ENCODE peak calls at places on chromosomes 7 and 10, in eight cellular contexts. One of them, this sample, is unnamed.

GRCh38 chr10:32095116-32095733 is 39.0 kb upstream of the KIF5B start:
- DNase-seq in activated T-helper 1 cell treated with anti-CD3 and anti-CD28 coated beads, Interleukin-2, amount 50 U/mL, for 16 hours: no peak
- DNase-seq in GM12891: no peak
- DNase-seq in HS-5: no peak
- DNase-seq in stimulated activated CD8-positive, alpha-beta memory T cell treated with anti-CD3 and anti-CD28 coated beads, Interleukin-15, amount 100 ng/mL, for 4 hours: no peak
- DNase-seq in breast epithelium: no peak
- DNase-seq in prostate gland: no peak
- DNase-seq in H1: no peak
- DNase-seq in this sample: no peak

GRCh38 chr7:36969376-36969775 is 245.1 kb upstream of the AOAH start:
- DNase-seq in activated T-helper 1 cell treated with anti-CD3 and anti-CD28 coated beads, Interleukin-2, amount 50 U/mL, for 16 hours: no peak
- DNase-seq in GM12891: no peak
- DNase-seq in HS-5: no peak
- DNase-seq in stimulated activated CD8-positive, alpha-beta memory T cell treated with anti-CD3 and anti-CD28 coated beads, Interleukin-15, amount 100 ng/mL, for 4 hours: no peak
- DNase-seq in breast epithelium: no peak
- DNase-seq in prostate gland: no peak
- DNase-seq in H1: no peak
- DNase-seq in this sample: no peak

GRCh38 chr7:41709621-41710020 is 6.7 kb upstream of the INHBA start:
- DNase-seq in activated T-helper 1 cell treated with anti-CD3 and anti-CD28 coated beads, Interleukin-2, amount 50 U/mL, for 16 hours: no peak
- DNase-seq in GM12891: no peak
- DNase-seq in HS-5: peak
- DNase-seq in stimulated activated CD8-positive, alpha-beta memory T cell treated with anti-CD3 and anti-CD28 coated beads, Interleukin-15, amount 100 ng/mL, for 4 hours: no peak
- DNase-seq in breast epithelium: no peak
- DNase-seq in prostate gland: no peak
- DNase-seq in H1: no peak
- DNase-seq in this sample: no peak

GRCh38 chr7:151761256-151761655 is 115.7 kb downstream of the PRKAG2 start:
- DNase-seq in activated T-helper 1 cell treated with anti-CD3 and anti-CD28 coated beads, Interleukin-2, amount 50 U/mL, for 16 hours: no peak
- DNase-seq in GM12891: no peak
- DNase-seq in HS-5: no peak
- DNase-seq in stimulated activated CD8-positive, alpha-beta memory T cell treated with anti-CD3 and anti-CD28 coated beads, Interleukin-15, amount 100 ng/mL, for 4 hours: no peak
- DNase-seq in breast epithelium: no peak
- DNase-seq in prostate gland: no peak
- DNase-seq in H1: no peak
- DNase-seq in this sample: no peak

GRCh38 chr10:24806262-24806661 is 82.6 kb upstream of the ARHGAP21 start:
- DNase-seq in activated T-helper 1 cell treated with anti-CD3 and anti-CD28 coated beads, Interleukin-2, amount 50 U/mL, for 16 hours: no peak
- DNase-seq in GM12891: no peak
- DNase-seq in HS-5: no peak
- DNase-seq in stimulated activated CD8-positive, alpha-beta memory T cell treated with anti-CD3 and anti-CD28 coated beads, Interleukin-15, amount 100 ng/mL, for 4 hours: no peak
- DNase-seq in breast epithelium: no peak
- DNase-seq in prostate gland: no peak
- DNase-seq in H1: no peak
- DNase-seq in this sample: no peak

GRCh38 chr7:23334482-23335056 is 35.4 kb downstream of the MALSU1 start:
- DNase-seq in activated T-helper 1 cell treated with anti-CD3 and anti-CD28 coated beads, Interleukin-2, amount 50 U/mL, for 16 hours: no peak
- DNase-seq in GM12891: no peak
- DNase-seq in HS-5: peak
- DNase-seq in stimulated activated CD8-positive, alpha-beta memory T cell treated with anti-CD3 and anti-CD28 coated beads, Interleukin-15, amount 100 ng/mL, for 4 hours: no peak
- DNase-seq in breast epithelium: peak
- DNase-seq in prostate gland: peak
- DNase-seq in H1: no peak
- DNase-seq in this sample: no peak

GRCh38 chr7:88347098-88347497 is 40.4 kb upstream of the STEAP4 start:
- DNase-seq in activated T-helper 1 cell treated with anti-CD3 and anti-CD28 coated beads, Interleukin-2, amount 50 U/mL, for 16 hours: no peak
- DNase-seq in GM12891: no peak
- DNase-seq in HS-5: no peak
- DNase-seq in stimulated activated CD8-positive, alpha-beta memory T cell treated with anti-CD3 and anti-CD28 coated beads, Interleukin-15, amount 100 ng/mL, for 4 hours: no peak
- DNase-seq in breast epithelium: no peak
- DNase-seq in prostate gland: no peak
- DNase-seq in H1: no peak
- DNase-seq in this sample: no peak

GRCh38 chr7:67825356-67825755 is 828.7 kb downstream of the TYW1 start:
- DNase-seq in activated T-helper 1 cell treated with anti-CD3 and anti-CD28 coated beads, Interleukin-2, amount 50 U/mL, for 16 hours: no peak
- DNase-seq in GM12891: no peak
- DNase-seq in HS-5: no peak
- DNase-seq in stimulated activated CD8-positive, alpha-beta memory T cell treated with anti-CD3 and anti-CD28 coated beads, Interleukin-15, amount 100 ng/mL, for 4 hours: no peak
- DNase-seq in breast epithelium: no peak
- DNase-seq in prostate gland: no peak
- DNase-seq in H1: no peak
- DNase-seq in this sample: no peak

GRCh38 chr7:21497072-21497471 is 45.8 kb upstream of the DNAH11 start:
- DNase-seq in activated T-helper 1 cell treated with anti-CD3 and anti-CD28 coated beads, Interleukin-2, amount 50 U/mL, for 16 hours: no peak
- DNase-seq in GM12891: no peak
- DNase-seq in HS-5: peak
- DNase-seq in stimulated activated CD8-positive, alpha-beta memory T cell treated with anti-CD3 and anti-CD28 coated beads, Interleukin-15, amount 100 ng/mL, for 4 hours: no peak
- DNase-seq in breast epithelium: no peak
- DNase-seq in prostate gland: no peak
- DNase-seq in H1: no peak
- DNase-seq in this sample: no peak

GRCh38 chr7:40799-41750 is 151.3 kb upstream of the FAM20C start:
- DNase-seq in activated T-helper 1 cell treated with anti-CD3 and anti-CD28 coated beads, Interleukin-2, amount 50 U/mL, for 16 hours: no peak
- DNase-seq in GM12891: no peak
- DNase-seq in HS-5: no peak
- DNase-seq in stimulated activated CD8-positive, alpha-beta memory T cell treated with anti-CD3 and anti-CD28 coated beads, Interleukin-15, amount 100 ng/mL, for 4 hours: no peak
- DNase-seq in breast epithelium: peak
- DNase-seq in prostate gland: peak
- DNase-seq in H1: peak
- DNase-seq in this sample: no peak

GRCh38 chr10:90743291-90743690 is 114.5 kb downstream of the HTR7 start:
- DNase-seq in activated T-helper 1 cell treated with anti-CD3 and anti-CD28 coated beads, Interleukin-2, amount 50 U/mL, for 16 hours: no peak
- DNase-seq in GM12891: no peak
- DNase-seq in HS-5: no peak
- DNase-seq in stimulated activated CD8-positive, alpha-beta memory T cell treated with anti-CD3 and anti-CD28 coated beads, Interleukin-15, amount 100 ng/mL, for 4 hours: no peak
- DNase-seq in breast epithelium: no peak
- DNase-seq in prostate gland: no peak
- DNase-seq in H1: no peak
- DNase-seq in this sample: no peak

GRCh38 chr7:2959828-2960599 is 83.7 kb downstream of the CARD11 start:
- DNase-seq in activated T-helper 1 cell treated with anti-CD3 and anti-CD28 coated beads, Interleukin-2, amount 50 U/mL, for 16 hours: no peak
- DNase-seq in GM12891: no peak
- DNase-seq in HS-5: no peak
- DNase-seq in stimulated activated CD8-positive, alpha-beta memory T cell treated with anti-CD3 and anti-CD28 coated beads, Interleukin-15, amount 100 ng/mL, for 4 hours: no peak
- DNase-seq in breast epithelium: no peak
- DNase-seq in prostate gland: no peak
- DNase-seq in H1: no peak
- DNase-seq in this sample: no peak

GRCh38 chr7:92973964-92974363 is 137.6 kb upstream of the CDK6 start:
- DNase-seq in activated T-helper 1 cell treated with anti-CD3 and anti-CD28 coated beads, Interleukin-2, amount 50 U/mL, for 16 hours: no peak
- DNase-seq in GM12891: no peak
- DNase-seq in HS-5: no peak
- DNase-seq in stimulated activated CD8-positive, alpha-beta memory T cell treated with anti-CD3 and anti-CD28 coated beads, Interleukin-15, amount 100 ng/mL, for 4 hours: no peak
- DNase-seq in breast epithelium: no peak
- DNase-seq in prostate gland: no peak
- DNase-seq in H1: no peak
- DNase-seq in this sample: no peak

GRCh38 chr10:83346216-83346910 is 792.9 kb upstream of the GHITM start:
- DNase-seq in activated T-helper 1 cell treated with anti-CD3 and anti-CD28 coated beads, Interleukin-2, amount 50 U/mL, for 16 hours: no peak
- DNase-seq in GM12891: no peak
- DNase-seq in HS-5: no peak
- DNase-seq in stimulated activated CD8-positive, alpha-beta memory T cell treated with anti-CD3 and anti-CD28 coated beads, Interleukin-15, amount 100 ng/mL, for 4 hours: no peak
- DNase-seq in breast epithelium: no peak
- DNase-seq in prostate gland: no peak
- DNase-seq in H1: no peak
- DNase-seq in this sample: no peak

GRCh38 chr7:150804802-150805201 is 4.2 kb downstream of the TMEM176A start:
- DNase-seq in activated T-helper 1 cell treated with anti-CD3 and anti-CD28 coated beads, Interleukin-2, amount 50 U/mL, for 16 hours: no peak
- DNase-seq in GM12891: no peak
- DNase-seq in HS-5: no peak
- DNase-seq in stimulated activated CD8-positive, alpha-beta memory T cell treated with anti-CD3 and anti-CD28 coated beads, Interleukin-15, amount 100 ng/mL, for 4 hours: no peak
- DNase-seq in breast epithelium: no peak
- DNase-seq in prostate gland: no peak
- DNase-seq in H1: no peak
- DNase-seq in this sample: no peak

GRCh38 chr10:74836855-74837254 is 10.5 kb downstream of the KAT6B start:
- DNase-seq in activated T-helper 1 cell treated with anti-CD3 and anti-CD28 coated beads, Interleukin-2, amount 50 U/mL, for 16 hours: no peak
- DNase-seq in GM12891: no peak
- DNase-seq in HS-5: no peak
- DNase-seq in stimulated activated CD8-positive, alpha-beta memory T cell treated with anti-CD3 and anti-CD28 coated beads, Interleukin-15, amount 100 ng/mL, for 4 hours: no peak
- DNase-seq in breast epithelium: no peak
- DNase-seq in prostate gland: no peak
- DNase-seq in H1: no peak
- DNase-seq in this sample: no peak

GRCh38 chr10:11319990-11320602 is 291.4 kb downstream of the USP6NL start:
- DNase-seq in activated T-helper 1 cell treated with anti-CD3 and anti-CD28 coated beads, Interleukin-2, amount 50 U/mL, for 16 hours: no peak
- DNase-seq in GM12891: no peak
- DNase-seq in HS-5: no peak
- DNase-seq in stimulated activated CD8-positive, alpha-beta memory T cell treated with anti-CD3 and anti-CD28 coated beads, Interleukin-15, amount 100 ng/mL, for 4 hours: no peak
- DNase-seq in breast epithelium: no peak
- DNase-seq in prostate gland: no peak
- DNase-seq in H1: peak
- DNase-seq in this sample: no peak

GRCh38 chr10:1399431-1400120 is 337.7 kb downstream of the ADARB2 start:
- DNase-seq in activated T-helper 1 cell treated with anti-CD3 and anti-CD28 coated beads, Interleukin-2, amount 50 U/mL, for 16 hours: no peak
- DNase-seq in GM12891: no peak
- DNase-seq in HS-5: no peak
- DNase-seq in stimulated activated CD8-positive, alpha-beta memory T cell treated with anti-CD3 and anti-CD28 coated beads, Interleukin-15, amount 100 ng/mL, for 4 hours: no peak
- DNase-seq in breast epithelium: no peak
- DNase-seq in prostate gland: no peak
- DNase-seq in H1: peak
- DNase-seq in this sample: no peak

GRCh38 chr7:85737426-85737825 is 550.6 kb upstream of the SEMA3D start:
- DNase-seq in activated T-helper 1 cell treated with anti-CD3 and anti-CD28 coated beads, Interleukin-2, amount 50 U/mL, for 16 hours: no peak
- DNase-seq in GM12891: no peak
- DNase-seq in HS-5: no peak
- DNase-seq in stimulated activated CD8-positive, alpha-beta memory T cell treated with anti-CD3 and anti-CD28 coated beads, Interleukin-15, amount 100 ng/mL, for 4 hours: no peak
- DNase-seq in breast epithelium: no peak
- DNase-seq in prostate gland: no peak
- DNase-seq in H1: no peak
- DNase-seq in this sample: no peak

GRCh38 chr7:45649560-45650346 is 75.6 kb downstream of the ADCY1 start:
- DNase-seq in activated T-helper 1 cell treated with anti-CD3 and anti-CD28 coated beads, Interleukin-2, amount 50 U/mL, for 16 hours: no peak
- DNase-seq in GM12891: no peak
- DNase-seq in HS-5: no peak
- DNase-seq in stimulated activated CD8-positive, alpha-beta memory T cell treated with anti-CD3 and anti-CD28 coated beads, Interleukin-15, amount 100 ng/mL, for 4 hours: no peak
- DNase-seq in breast epithelium: no peak
- DNase-seq in prostate gland: peak
- DNase-seq in H1: peak
- DNase-seq in this sample: no peak

GRCh38 chr7:39624935-39625694 is 1.7 kb downstream of the RALA start:
- DNase-seq in activated T-helper 1 cell treated with anti-CD3 and anti-CD28 coated beads, Interleukin-2, amount 50 U/mL, for 16 hours: no peak
- DNase-seq in GM12891: no peak
- DNase-seq in HS-5: no peak
- DNase-seq in stimulated activated CD8-positive, alpha-beta memory T cell treated with anti-CD3 and anti-CD28 coated beads, Interleukin-15, amount 100 ng/mL, for 4 hours: no peak
- DNase-seq in breast epithelium: no peak
- DNase-seq in prostate gland: no peak
- DNase-seq in H1: no peak
- DNase-seq in this sample: no peak

GRCh38 chr7:127760436-127761031 is 108.5 kb downstream of the SND1 start:
- DNase-seq in activated T-helper 1 cell treated with anti-CD3 and anti-CD28 coated beads, Interleukin-2, amount 50 U/mL, for 16 hours: no peak
- DNase-seq in GM12891: no peak
- DNase-seq in HS-5: no peak
- DNase-seq in stimulated activated CD8-positive, alpha-beta memory T cell treated with anti-CD3 and anti-CD28 coated beads, Interleukin-15, amount 100 ng/mL, for 4 hours: no peak
- DNase-seq in breast epithelium: no peak
- DNase-seq in prostate gland: no peak
- DNase-seq in H1: no peak
- DNase-seq in this sample: no peak

GRCh38 chr7:47407136-47407535 is 174.8 kb downstream of the TNS3 start:
- DNase-seq in activated T-helper 1 cell treated with anti-CD3 and anti-CD28 coated beads, Interleukin-2, amount 50 U/mL, for 16 hours: no peak
- DNase-seq in GM12891: no peak
- DNase-seq in HS-5: no peak
- DNase-seq in stimulated activated CD8-positive, alpha-beta memory T cell treated with anti-CD3 and anti-CD28 coated beads, Interleukin-15, amount 100 ng/mL, for 4 hours: no peak
- DNase-seq in breast epithelium: no peak
- DNase-seq in prostate gland: no peak
- DNase-seq in H1: no peak
- DNase-seq in this sample: no peak

GRCh38 chr10:12854988-12855387 is 146.5 kb downstream of the CCDC3 start:
- DNase-seq in activated T-helper 1 cell treated with anti-CD3 and anti-CD28 coated beads, Interleukin-2, amount 50 U/mL, for 16 hours: no peak
- DNase-seq in GM12891: no peak
- DNase-seq in HS-5: no peak
- DNase-seq in stimulated activated CD8-positive, alpha-beta memory T cell treated with anti-CD3 and anti-CD28 coated beads, Interleukin-15, amount 100 ng/mL, for 4 hours: no peak
- DNase-seq in breast epithelium: no peak
- DNase-seq in prostate gland: no peak
- DNase-seq in H1: no peak
- DNase-seq in this sample: no peak

GRCh38 chr10:104485632-104486031 is 132.0 kb downstream of the CFAP58 start:
- DNase-seq in activated T-helper 1 cell treated with anti-CD3 and anti-CD28 coated beads, Interleukin-2, amount 50 U/mL, for 16 hours: no peak
- DNase-seq in GM12891: no peak
- DNase-seq in HS-5: no peak
- DNase-seq in stimulated activated CD8-positive, alpha-beta memory T cell treated with anti-CD3 and anti-CD28 coated beads, Interleukin-15, amount 100 ng/mL, for 4 hours: no peak
- DNase-seq in breast epithelium: no peak
- DNase-seq in prostate gland: no peak
- DNase-seq in H1: no peak
- DNase-seq in this sample: no peak

GRCh38 chr10:101287922-101288638 is 58.8 kb upstream of the LBX1 start:
- DNase-seq in activated T-helper 1 cell treated with anti-CD3 and anti-CD28 coated beads, Interleukin-2, amount 50 U/mL, for 16 hours: no peak
- DNase-seq in GM12891: no peak
- DNase-seq in HS-5: no peak
- DNase-seq in stimulated activated CD8-positive, alpha-beta memory T cell treated with anti-CD3 and anti-CD28 coated beads, Interleukin-15, amount 100 ng/mL, for 4 hours: no peak
- DNase-seq in breast epithelium: no peak
- DNase-seq in prostate gland: no peak
- DNase-seq in H1: peak
- DNase-seq in this sample: no peak

GRCh38 chr7:107594961-107595737 is 15.1 kb downstream of the BCAP29 start:
- DNase-seq in activated T-helper 1 cell treated with anti-CD3 and anti-CD28 coated beads, Interleukin-2, amount 50 U/mL, for 16 hours: no peak
- DNase-seq in GM12891: no peak
- DNase-seq in HS-5: peak
- DNase-seq in stimulated activated CD8-positive, alpha-beta memory T cell treated with anti-CD3 and anti-CD28 coated beads, Interleukin-15, amount 100 ng/mL, for 4 hours: no peak
- DNase-seq in breast epithelium: no peak
- DNase-seq in prostate gland: no peak
- DNase-seq in H1: no peak
- DNase-seq in this sample: no peak

GRCh38 chr7:1567082-1567771 is 2.6 kb downstream of the PSMG3 start:
- DNase-seq in activated T-helper 1 cell treated with anti-CD3 and anti-CD28 coated beads, Interleukin-2, amount 50 U/mL, for 16 hours: no peak
- DNase-seq in GM12891: no peak
- DNase-seq in HS-5: peak
- DNase-seq in stimulated activated CD8-positive, alpha-beta memory T cell treated with anti-CD3 and anti-CD28 coated beads, Interleukin-15, amount 100 ng/mL, for 4 hours: no peak
- DNase-seq in breast epithelium: peak
- DNase-seq in prostate gland: no peak
- DNase-seq in H1: no peak
- DNase-seq in this sample: no peak

GRCh38 chr10:72158174-72158573 is 57.6 kb upstream of the ANAPC16 start:
- DNase-seq in activated T-helper 1 cell treated with anti-CD3 and anti-CD28 coated beads, Interleukin-2, amount 50 U/mL, for 16 hours: no peak
- DNase-seq in GM12891: no peak
- DNase-seq in HS-5: no peak
- DNase-seq in stimulated activated CD8-positive, alpha-beta memory T cell treated with anti-CD3 and anti-CD28 coated beads, Interleukin-15, amount 100 ng/mL, for 4 hours: no peak
- DNase-seq in breast epithelium: no peak
- DNase-seq in prostate gland: no peak
- DNase-seq in H1: no peak
- DNase-seq in this sample: no peak

GRCh38 chr7:1810521-1810920 is 140.4 kb downstream of the ELFN1 start:
- DNase-seq in activated T-helper 1 cell treated with anti-CD3 and anti-CD28 coated beads, Interleukin-2, amount 50 U/mL, for 16 hours: no peak
- DNase-seq in GM12891: no peak
- DNase-seq in HS-5: no peak
- DNase-seq in stimulated activated CD8-positive, alpha-beta memory T cell treated with anti-CD3 and anti-CD28 coated beads, Interleukin-15, amount 100 ng/mL, for 4 hours: no peak
- DNase-seq in breast epithelium: peak
- DNase-seq in prostate gland: no peak
- DNase-seq in H1: no peak
- DNase-seq in this sample: no peak

GRCh38 chr10:132549416-132549815 is 11.8 kb downstream of the INPP5A start:
- DNase-seq in activated T-helper 1 cell treated with anti-CD3 and anti-CD28 coated beads, Interleukin-2, amount 50 U/mL, for 16 hours: no peak
- DNase-seq in GM12891: no peak
- DNase-seq in HS-5: no peak
- DNase-seq in stimulated activated CD8-positive, alpha-beta memory T cell treated with anti-CD3 and anti-CD28 coated beads, Interleukin-15, amount 100 ng/mL, for 4 hours: no peak
- DNase-seq in breast epithelium: no peak
- DNase-seq in prostate gland: no peak
- DNase-seq in H1: no peak
- DNase-seq in this sample: no peak

GRCh38 chr7:145797507-145797906 is 319.1 kb upstream of the CNTNAP2 start:
- DNase-seq in activated T-helper 1 cell treated with anti-CD3 and anti-CD28 coated beads, Interleukin-2, amount 50 U/mL, for 16 hours: no peak
- DNase-seq in GM12891: no peak
- DNase-seq in HS-5: no peak
- DNase-seq in stimulated activated CD8-positive, alpha-beta memory T cell treated with anti-CD3 and anti-CD28 coated beads, Interleukin-15, amount 100 ng/mL, for 4 hours: no peak
- DNase-seq in breast epithelium: no peak
- DNase-seq in prostate gland: no peak
- DNase-seq in H1: no peak
- DNase-seq in this sample: no peak

GRCh38 chr10:48608279-48608681 is 3.4 kb upstream of the ARHGAP22 start:
- DNase-seq in activated T-helper 1 cell treated with anti-CD3 and anti-CD28 coated beads, Interleukin-2, amount 50 U/mL, for 16 hours: no peak
- DNase-seq in GM12891: peak
- DNase-seq in HS-5: no peak
- DNase-seq in stimulated activated CD8-positive, alpha-beta memory T cell treated with anti-CD3 and anti-CD28 coated beads, Interleukin-15, amount 100 ng/mL, for 4 hours: no peak
- DNase-seq in breast epithelium: no peak
- DNase-seq in prostate gland: no peak
- DNase-seq in H1: peak
- DNase-seq in this sample: peak

GRCh38 chr7:112173214-112173905 is 32.8 kb downstream of the DOCK4 start:
- DNase-seq in activated T-helper 1 cell treated with anti-CD3 and anti-CD28 coated beads, Interleukin-2, amount 50 U/mL, for 16 hours: no peak
- DNase-seq in GM12891: no peak
- DNase-seq in HS-5: no peak
- DNase-seq in stimulated activated CD8-positive, alpha-beta memory T cell treated with anti-CD3 and anti-CD28 coated beads, Interleukin-15, amount 100 ng/mL, for 4 hours: no peak
- DNase-seq in breast epithelium: no peak
- DNase-seq in prostate gland: no peak
- DNase-seq in H1: no peak
- DNase-seq in this sample: no peak